ENCODE peak calls at places on chromosomes 1 and 21, in eight cellular contexts. One of them, this sample, is unnamed. For H3K36me3, the result is how much of the 10 kb centered on the place peaks cover.

GRCh38 chr1:39955547-39956539 is 898 bp downstream of the MFSD2A start:
- DNase-seq in body of pancreas: peak
- DNase-seq in spleen: no peak
- DNase-seq in upper lobe of left lung: no peak
- DNase-seq in adrenal gland: no peak
- DNase-seq in IMR-90: peak
- DNase-seq in ovary: no peak
- DNase-seq in stomach: peak
- DNase-seq in this sample: no peak

GRCh38 chr1:98797506-98797905 is 136.0 kb downstream of the SNX7 start:
- DNase-seq in body of pancreas: no peak
- DNase-seq in ovary: no peak
- DNase-seq in upper lobe of left lung: no peak
- DNase-seq in spleen: no peak
- DNase-seq in adrenal gland: no peak
- DNase-seq in IMR-90: no peak
- DNase-seq in stomach: no peak
- DNase-seq in this sample: no peak

GRCh38 chr1:6500446-6501406 is 9.3 kb upstream of the PLEKHG5 start:
- DNase-seq in body of pancreas: no peak
- DNase-seq in IMR-90: no peak
- DNase-seq in ovary: no peak
- DNase-seq in upper lobe of left lung: no peak
- DNase-seq in adrenal gland: no peak
- DNase-seq in stomach: no peak
- DNase-seq in spleen: no peak
- DNase-seq in this sample: no peak

GRCh38 chr21:41283211-41283818 is 33.3 kb upstream of the FAM3B start:
- DNase-seq in spleen: no peak
- DNase-seq in adrenal gland: peak
- DNase-seq in body of pancreas: peak
- DNase-seq in upper lobe of left lung: peak
- DNase-seq in ovary: no peak
- DNase-seq in IMR-90: peak
- DNase-seq in stomach: peak
- DNase-seq in this sample: no peak

GRCh38 chr21:36780861-36781260 is 81.9 kb downstream of the SIM2 start:
- DNase-seq in IMR-90: no peak
- DNase-seq in spleen: no peak
- DNase-seq in stomach: no peak
- DNase-seq in adrenal gland: no peak
- DNase-seq in upper lobe of left lung: no peak
- DNase-seq in body of pancreas: no peak
- DNase-seq in ovary: no peak
- DNase-seq in this sample: no peak

GRCh38 chr1:45971335-45971734 is 161.1 kb downstream of the PIK3R3 start:
- DNase-seq in spleen: no peak
- DNase-seq in stomach: no peak
- DNase-seq in IMR-90: no peak
- DNase-seq in adrenal gland: no peak
- DNase-seq in body of pancreas: no peak
- DNase-seq in upper lobe of left lung: no peak
- DNase-seq in ovary: no peak
- DNase-seq in this sample: no peak

GRCh38 chr1:1085171-1085841 is 11.2 kb upstream of the RNF223 start:
- DNase-seq in upper lobe of left lung: no peak
- DNase-seq in adrenal gland: peak
- DNase-seq in stomach: peak
- DNase-seq in IMR-90: no peak
- DNase-seq in ovary: peak
- DNase-seq in body of pancreas: no peak
- DNase-seq in spleen: peak
- DNase-seq in this sample: no peak

GRCh38 chr1:1826356-1827088 is 48.3 kb upstream of the NADK start:
- DNase-seq in spleen: peak
- DNase-seq in ovary: no peak
- DNase-seq in stomach: no peak
- DNase-seq in body of pancreas: no peak
- DNase-seq in upper lobe of left lung: no peak
- DNase-seq in IMR-90: no peak
- DNase-seq in adrenal gland: no peak
- DNase-seq in this sample: no peak

GRCh38 chr1:156020293-156021086 is at the start of gene SSR2:
- DNase-seq in spleen: peak
- DNase-seq in ovary: peak
- DNase-seq in adrenal gland: peak
- DNase-seq in upper lobe of left lung: peak
- DNase-seq in body of pancreas: peak
- DNase-seq in stomach: peak
- DNase-seq in IMR-90: peak
- DNase-seq in this sample: peak

GRCh38 chr1:201175820-201176500 is 14.7 kb upstream of the IGFN1 start:
- DNase-seq in stomach: no peak
- DNase-seq in IMR-90: no peak
- DNase-seq in ovary: no peak
- DNase-seq in upper lobe of left lung: no peak
- DNase-seq in body of pancreas: no peak
- DNase-seq in spleen: peak
- DNase-seq in adrenal gland: no peak
- DNase-seq in this sample: no peak

GRCh38 chr1:9687120-9687875 is 35.8 kb downstream of the PIK3CD start:
- DNase-seq in upper lobe of left lung: peak
- DNase-seq in spleen: peak
- DNase-seq in ovary: peak
- DNase-seq in stomach: peak
- DNase-seq in body of pancreas: peak
- DNase-seq in IMR-90: peak
- DNase-seq in adrenal gland: peak
- DNase-seq in this sample: no peak

GRCh38 chr1:156115514-156116374 is 1.2 kb downstream of the LMNA start:
- DNase-seq in upper lobe of left lung: peak
- DNase-seq in body of pancreas: peak
- DNase-seq in spleen: no peak
- DNase-seq in ovary: peak
- DNase-seq in IMR-90: peak
- DNase-seq in adrenal gland: peak
- DNase-seq in stomach: peak
- DNase-seq in this sample: no peak

GRCh38 chr1:227939791-227940771 is 7.7 kb downstream of the WNT9A start:
- DNase-seq in upper lobe of left lung: peak
- DNase-seq in ovary: no peak
- DNase-seq in stomach: peak
- DNase-seq in adrenal gland: peak
- DNase-seq in spleen: peak
- DNase-seq in IMR-90: no peak
- DNase-seq in body of pancreas: no peak
- DNase-seq in this sample: no peak

GRCh38 chr1:91556556-91556955 is 55.9 kb downstream of the CDC7 start:
- DNase-seq in stomach: no peak
- DNase-seq in IMR-90: no peak
- DNase-seq in adrenal gland: no peak
- DNase-seq in ovary: no peak
- DNase-seq in upper lobe of left lung: no peak
- DNase-seq in spleen: no peak
- DNase-seq in body of pancreas: no peak
- DNase-seq in this sample: no peak

GRCh38 chr1:32199043-32199716 is 1.2 kb upstream of the CCDC28B start:
- DNase-seq in spleen: no peak
- DNase-seq in ovary: no peak
- DNase-seq in IMR-90: no peak
- DNase-seq in upper lobe of left lung: no peak
- DNase-seq in adrenal gland: no peak
- DNase-seq in body of pancreas: no peak
- DNase-seq in stomach: no peak
- DNase-seq in this sample: no peak

GRCh38 chr1:180173952-180174351 is 19.3 kb downstream of the QSOX1 start:
- DNase-seq in upper lobe of left lung: peak
- DNase-seq in IMR-90: peak
- DNase-seq in ovary: peak
- DNase-seq in spleen: peak
- DNase-seq in adrenal gland: peak
- DNase-seq in body of pancreas: peak
- DNase-seq in stomach: peak
- DNase-seq in this sample: no peak

GRCh38 chr1:226158457-226158856 is 28.1 kb downstream of the ACBD3 start:
- DNase-seq in stomach: no peak
- DNase-seq in upper lobe of left lung: no peak
- DNase-seq in IMR-90: no peak
- DNase-seq in body of pancreas: no peak
- DNase-seq in spleen: no peak
- DNase-seq in ovary: no peak
- DNase-seq in adrenal gland: no peak
- DNase-seq in this sample: no peak

GRCh38 chr1:226157761-226158316 is 28.7 kb downstream of the ACBD3 start:
- DNase-seq in stomach: no peak
- DNase-seq in spleen: no peak
- DNase-seq in adrenal gland: no peak
- DNase-seq in body of pancreas: no peak
- DNase-seq in upper lobe of left lung: no peak
- DNase-seq in ovary: no peak
- DNase-seq in IMR-90: no peak
- DNase-seq in this sample: no peak

GRCh38 chr1:226154593-226154992 is 31.9 kb downstream of the ACBD3 start:
- DNase-seq in adrenal gland: no peak
- DNase-seq in stomach: no peak
- DNase-seq in IMR-90: peak
- DNase-seq in upper lobe of left lung: no peak
- DNase-seq in body of pancreas: no peak
- DNase-seq in ovary: no peak
- DNase-seq in spleen: no peak
- DNase-seq in this sample: no peak

GRCh38 chr1:226162898-226163297 is 23.6 kb downstream of the ACBD3 start:
- DNase-seq in upper lobe of left lung: no peak
- DNase-seq in body of pancreas: peak
- DNase-seq in adrenal gland: peak
- DNase-seq in spleen: no peak
- DNase-seq in ovary: no peak
- DNase-seq in stomach: no peak
- DNase-seq in IMR-90: no peak
- DNase-seq in this sample: no peak

GRCh38 chr1:226158983-226159382 is 27.6 kb downstream of the ACBD3 start:
- DNase-seq in upper lobe of left lung: no peak
- DNase-seq in IMR-90: no peak
- DNase-seq in body of pancreas: no peak
- DNase-seq in adrenal gland: no peak
- DNase-seq in stomach: no peak
- DNase-seq in spleen: no peak
- DNase-seq in ovary: no peak
- DNase-seq in this sample: no peak
- H3K36me3 ChIP-seq in upper lobe of left lung: under half
- H3K36me3 ChIP-seq in IMR-90: under half
- H3K36me3 ChIP-seq in body of pancreas: under half
- H3K36me3 ChIP-seq in adrenal gland: under half
- H3K36me3 ChIP-seq in stomach: half or more
- H3K36me3 ChIP-seq in spleen: under half
- H3K36me3 ChIP-seq in ovary: under half
- H3K36me3 ChIP-seq in this sample: under half

GRCh38 chr1:109041614-109042473 is at the start of gene WDR47:
- DNase-seq in ovary: peak
- DNase-seq in body of pancreas: peak
- DNase-seq in IMR-90: peak
- DNase-seq in adrenal gland: peak
- DNase-seq in upper lobe of left lung: peak
- DNase-seq in stomach: peak
- DNase-seq in spleen: peak
- DNase-seq in this sample: no peak
- TF ChIP-seq POLR2A in ovary: peak
- TF ChIP-seq POLR2A in body of pancreas: peak
- TF ChIP-seq POLR2A in IMR-90: peak
- TF ChIP-seq POLR2A in adrenal gland: peak
- TF ChIP-seq POLR2A in upper lobe of left lung: no peak
- TF ChIP-seq POLR2A in stomach: peak
- TF ChIP-seq POLR2A in spleen: peak
- TF ChIP-seq POLR2A in this sample: peak

DNA sequence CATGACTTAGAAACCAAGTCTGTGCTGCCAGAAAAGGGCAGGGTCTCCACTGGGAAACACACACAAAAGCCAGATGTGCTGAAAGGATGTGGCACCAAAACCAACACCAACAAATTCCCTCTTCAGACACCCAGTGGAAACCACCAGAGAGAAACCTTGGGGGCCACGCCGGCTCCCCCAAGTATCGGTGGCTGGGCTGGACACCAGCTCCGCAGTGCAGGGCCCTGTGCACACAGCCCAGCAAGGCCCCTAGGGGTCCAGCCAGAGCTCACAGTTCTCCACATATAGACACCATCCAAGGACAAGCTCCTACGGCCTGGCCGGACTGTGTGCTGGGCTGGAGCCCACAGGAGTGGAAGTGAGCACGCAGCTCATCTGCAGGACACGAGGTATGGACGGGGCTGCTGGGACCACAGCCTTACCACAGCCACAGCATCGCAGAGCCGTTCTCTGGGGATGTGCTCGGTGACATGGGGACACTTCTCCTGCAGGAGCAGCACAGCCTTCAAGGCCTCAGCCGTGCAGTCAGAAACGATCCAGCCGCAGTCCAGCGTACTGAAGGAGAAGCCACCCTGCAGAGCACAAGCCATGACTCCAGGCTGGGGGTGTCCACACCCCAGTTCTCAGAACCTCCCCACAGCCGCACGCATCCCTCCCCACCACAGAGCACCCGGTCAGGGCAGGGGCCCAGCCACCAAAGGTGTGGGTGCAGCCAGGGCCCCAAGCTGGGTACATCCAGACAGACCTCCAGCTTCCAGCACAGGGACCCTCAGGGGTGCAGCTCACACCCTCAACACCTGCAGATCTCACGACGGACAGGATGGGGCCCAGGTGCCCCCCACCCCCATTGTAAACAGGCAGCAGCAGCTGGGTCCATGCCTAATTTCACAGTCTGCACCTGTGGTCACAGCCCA is 21.3 kb downstream of the LSS start:
- DNase-seq in upper lobe of left lung: no peak
- DNase-seq in IMR-90: no peak
- DNase-seq in stomach: no peak
- DNase-seq in body of pancreas: no peak
- DNase-seq in spleen: peak
- DNase-seq in ovary: peak
- DNase-seq in adrenal gland: peak
- DNase-seq in this sample: no peak
- H3K36me3 ChIP-seq in upper lobe of left lung: half or more
- H3K36me3 ChIP-seq in IMR-90: half or more
- H3K36me3 ChIP-seq in stomach: half or more
- H3K36me3 ChIP-seq in body of pancreas: under half
- H3K36me3 ChIP-seq in spleen: under half
- H3K36me3 ChIP-seq in ovary: under half
- H3K36me3 ChIP-seq in adrenal gland: under half
- H3K36me3 ChIP-seq in this sample: under half

GRCh38 chr1:198598796-198599321 is 40.0 kb upstream of the PTPRC start:
- DNase-seq in stomach: no peak
- DNase-seq in IMR-90: no peak
- DNase-seq in adrenal gland: no peak
- DNase-seq in body of pancreas: no peak
- DNase-seq in spleen: peak
- DNase-seq in upper lobe of left lung: no peak
- DNase-seq in ovary: no peak
- DNase-seq in this sample: no peak
- TF ChIP-seq POLR2A in stomach: no peak
- TF ChIP-seq POLR2A in IMR-90: no peak
- TF ChIP-seq POLR2A in adrenal gland: no peak
- TF ChIP-seq POLR2A in body of pancreas: no peak
- TF ChIP-seq POLR2A in spleen: no peak
- TF ChIP-seq POLR2A in upper lobe of left lung: no peak
- TF ChIP-seq POLR2A in ovary: no peak
- TF ChIP-seq POLR2A in this sample: no peak